ENCODE peak calls at places on chromosomes 2 and 18, in six cellular contexts. W, B, I, Y, X and L are unnamed samples.

GRCh38 chr18:58502628-58503027 is 126.3 kb downstream of the ALPK2 start:
- DNase-seq in W (no peak), I (no peak), X (no peak), B (no peak), Y (no peak), L (no peak)

GRCh38 chr18:76493213-76494107 is 1.6 kb downstream of the ZNF516 start:
- DNase-seq in W (no peak), B (peak), I (no peak), Y (peak), X (peak), L (no peak)

GRCh38 chr2:235050992-235051351 is 99.2 kb downstream of the SH3BP4 start:
- DNase-seq in X (peak), Y (no peak), I (peak), B (peak), W (peak), L (peak)

GRCh38 chr2:3483227-3483985 is 35.9 kb downstream of the ADI1 start:
- DNase-seq in X (no peak), B (peak), W (no peak), Y (no peak), I (no peak), L (no peak)

GRCh38 chr2:165193178-165193777 is 10.6 kb downstream of the SCN3A start:
- DNase-seq in Y (no peak), X (no peak), I (no peak), W (no peak), B (no peak), L (no peak)

GRCh38 chr18:13611616-13612110 is 114.7 kb downstream of the FAM210A start:
- DNase-seq in B (no peak), Y (peak), X (peak), W (no peak), I (peak), L (peak)

GRCh38 chr2:177433402-177433801 is 40.8 kb downstream of the AGPS start:
- DNase-seq in X (peak), Y (no peak), I (no peak), W (no peak), B (no peak), L (no peak)

GRCh38 chr18:45589559-45590041 is 25.7 kb upstream of the SLC14A2 start:
- DNase-seq in Y (no peak), W (no peak), X (peak), B (no peak), I (no peak), L (no peak)

GRCh38 chr2:10297950-10298349 is 4.8 kb upstream of the HPCAL1 start:
- DNase-seq in B (peak), X (peak), W (peak), I (no peak), Y (no peak), L (no peak)

GRCh38 chr2:216632952-216633615 is at the start of gene IGFBP2:
- DNase-seq in I (peak), X (peak), B (no peak), Y (peak), W (no peak), L (no peak)

GRCh38 chr18:5421981-5422380 is 121.8 kb downstream of the EPB41L3 start:
- DNase-seq in W (no peak), Y (no peak), X (no peak), I (no peak), B (no peak), L (no peak)

GRCh38 chr2:3965211-3965610 is 261.8 kb downstream of the DCDC2C start:
- DNase-seq in Y (no peak), I (no peak), B (no peak), X (no peak), W (no peak), L (no peak)

GRCh38 chr2:7133521-7133920 is 216.3 kb downstream of the RNF144A start:
- DNase-seq in X (no peak), I (no peak), Y (peak), W (no peak), B (peak), L (no peak)

GRCh38 chr2:45191972-45192371 is 182.7 kb upstream of the SIX2 start:
- DNase-seq in B (no peak), Y (no peak), W (no peak), I (no peak), X (no peak), L (no peak)

GRCh38 chr2:208820289-208820688 is 413.7 kb downstream of the PTH2R start:
- DNase-seq in I (no peak), X (no peak), B (no peak), W (no peak), Y (no peak), L (peak)

GRCh38 chr2:159382447-159383028 is 96.0 kb upstream of the WDSUB1 start:
- DNase-seq in I (no peak), B (no peak), Y (no peak), W (no peak), X (no peak), L (no peak)

GRCh38 chr2:239229545-239230279 is 171.1 kb downstream of the HDAC4 start:
- DNase-seq in Y (no peak), X (no peak), B (peak), I (no peak), W (no peak), L (no peak)

GRCh38 chr2:55761526-55761925 is 67.9 kb upstream of the PNPT1 start:
- DNase-seq in Y (no peak), B (no peak), W (no peak), X (peak), I (no peak), L (no peak)

GRCh38 chr2:179428659-179429058 is 164.0 kb upstream of the SESTD1 start:
- DNase-seq in I (no peak), Y (no peak), X (no peak), B (no peak), W (no peak), L (peak)

GRCh38 chr2:177334940-177335543 is 57.5 kb upstream of the AGPS start:
- DNase-seq in B (peak), Y (no peak), W (no peak), X (peak), I (no peak), L (peak)

GRCh38 chr18:46260016-46260878 is 156.1 kb downstream of the HAUS1 start:
- DNase-seq in I (no peak), B (no peak), W (no peak), X (peak), Y (no peak), L (no peak)

GRCh38 chr2:168336786-168337388 is 89.5 kb upstream of the STK39 start:
- DNase-seq in Y (no peak), X (no peak), W (no peak), B (peak), I (no peak), L (no peak)

GRCh38 chr2:128867327-128867726 is 548.7 kb upstream of the HS6ST1 start:
- DNase-seq in W (no peak), Y (no peak), I (no peak), X (no peak), B (no peak), L (no peak)

GRCh38 chr2:203122317-203122998 is 107.8 kb downstream of the NBEAL1 start:
- DNase-seq in X (peak), W (no peak), Y (no peak), I (no peak), B (no peak), L (no peak)

GRCh38 chr2:128362889-128363228 is 44.2 kb upstream of the HS6ST1 start:
- DNase-seq in X (peak), Y (no peak), I (no peak), B (no peak), W (no peak), L (no peak)

GRCh38 chr2:23695214-23696162 is 231.4 kb downstream of the ATAD2B start:
- DNase-seq in W (no peak), B (no peak), Y (no peak), I (no peak), X (no peak), L (no peak)

GRCh38 chr2:240510513-240511210 is 47.1 kb downstream of the ANKMY1 start:
- DNase-seq in X (no peak), W (no peak), B (no peak), I (peak), Y (no peak), L (no peak)

GRCh38 chr2:74148457-74149248 is 941 bp upstream of the BOLA3 start:
- DNase-seq in W (no peak), I (no peak), B (no peak), Y (no peak), X (no peak), L (peak)

GRCh38 chr18:32698148-32698547 is 74.7 kb downstream of the KLHL14 start:
- DNase-seq in Y (no peak), I (no peak), X (no peak), B (no peak), W (no peak), L (no peak)

GRCh38 chr18:78912862-78913261 is 66.8 kb upstream of the SALL3 start:
- DNase-seq in W (no peak), X (no peak), I (no peak), Y (no peak), B (no peak), L (no peak)